ENCODE peak calls at places on chromosome 5, in eight cellular contexts. One of them, this sample, is unnamed.

GRCh38 chr5:86979801-86980510 is 287.7 kb upstream of the RASA1 start:
- DNase-seq in dermis microvascular lymphatic vessel endothelial cell: peak
- DNase-seq in effector CD8-positive, alpha-beta T cell: no peak
- DNase-seq in germinal center: no peak
- DNase-seq in NCI-H1417: no peak
- DNase-seq in activated naive CD8-positive, alpha-beta T cell treated with anti-CD3 and anti-CD28 coated beads, Interleukin-2, amount 50 U/mL, for 24 hours: no peak
- DNase-seq in stimulated activated CD8-positive, alpha-beta memory T cell treated with anti-CD3 and anti-CD28 coated beads, Interleukin-15, amount 100 ng/mL, for 24 hours: no peak
- DNase-seq in CD8-positive, alpha-beta memory T cell: no peak
- DNase-seq in this sample: no peak

GRCh38 chr5:126446498-126447224 is 23.5 kb downstream of the GRAMD2B start:
- DNase-seq in germinal center: no peak
- DNase-seq in stimulated activated CD8-positive, alpha-beta memory T cell treated with anti-CD3 and anti-CD28 coated beads, Interleukin-15, amount 100 ng/mL, for 24 hours: no peak
- DNase-seq in activated naive CD8-positive, alpha-beta T cell treated with anti-CD3 and anti-CD28 coated beads, Interleukin-2, amount 50 U/mL, for 24 hours: peak
- DNase-seq in NCI-H1417: no peak
- DNase-seq in dermis microvascular lymphatic vessel endothelial cell: no peak
- DNase-seq in effector CD8-positive, alpha-beta T cell: no peak
- DNase-seq in CD8-positive, alpha-beta memory T cell: no peak
- DNase-seq in this sample: no peak

GRCh38 chr5:106241409-106241808 is 1429.3 kb downstream of the EFNA5 start:
- DNase-seq in stimulated activated CD8-positive, alpha-beta memory T cell treated with anti-CD3 and anti-CD28 coated beads, Interleukin-15, amount 100 ng/mL, for 24 hours: no peak
- DNase-seq in activated naive CD8-positive, alpha-beta T cell treated with anti-CD3 and anti-CD28 coated beads, Interleukin-2, amount 50 U/mL, for 24 hours: no peak
- DNase-seq in germinal center: no peak
- DNase-seq in CD8-positive, alpha-beta memory T cell: no peak
- DNase-seq in effector CD8-positive, alpha-beta T cell: no peak
- DNase-seq in dermis microvascular lymphatic vessel endothelial cell: no peak
- DNase-seq in NCI-H1417: no peak
- DNase-seq in this sample: no peak

GRCh38 chr5:80961376-80962281 is 1.5 kb downstream of the RASGRF2 start:
- DNase-seq in activated naive CD8-positive, alpha-beta T cell treated with anti-CD3 and anti-CD28 coated beads, Interleukin-2, amount 50 U/mL, for 24 hours: peak
- DNase-seq in dermis microvascular lymphatic vessel endothelial cell: peak
- DNase-seq in effector CD8-positive, alpha-beta T cell: no peak
- DNase-seq in germinal center: no peak
- DNase-seq in stimulated activated CD8-positive, alpha-beta memory T cell treated with anti-CD3 and anti-CD28 coated beads, Interleukin-15, amount 100 ng/mL, for 24 hours: no peak
- DNase-seq in CD8-positive, alpha-beta memory T cell: peak
- DNase-seq in NCI-H1417: no peak
- DNase-seq in this sample: no peak

GRCh38 chr5:115389074-115389798 is 92.8 kb upstream of the CCDC112 start:
- DNase-seq in dermis microvascular lymphatic vessel endothelial cell: no peak
- DNase-seq in CD8-positive, alpha-beta memory T cell: no peak
- DNase-seq in stimulated activated CD8-positive, alpha-beta memory T cell treated with anti-CD3 and anti-CD28 coated beads, Interleukin-15, amount 100 ng/mL, for 24 hours: no peak
- DNase-seq in germinal center: no peak
- DNase-seq in activated naive CD8-positive, alpha-beta T cell treated with anti-CD3 and anti-CD28 coated beads, Interleukin-2, amount 50 U/mL, for 24 hours: no peak
- DNase-seq in NCI-H1417: no peak
- DNase-seq in effector CD8-positive, alpha-beta T cell: no peak
- DNase-seq in this sample: no peak

GRCh38 chr5:125870271-125870670 is 552.9 kb upstream of the GRAMD2B start:
- DNase-seq in CD8-positive, alpha-beta memory T cell: no peak
- DNase-seq in stimulated activated CD8-positive, alpha-beta memory T cell treated with anti-CD3 and anti-CD28 coated beads, Interleukin-15, amount 100 ng/mL, for 24 hours: no peak
- DNase-seq in activated naive CD8-positive, alpha-beta T cell treated with anti-CD3 and anti-CD28 coated beads, Interleukin-2, amount 50 U/mL, for 24 hours: no peak
- DNase-seq in NCI-H1417: peak
- DNase-seq in dermis microvascular lymphatic vessel endothelial cell: no peak
- DNase-seq in effector CD8-positive, alpha-beta T cell: no peak
- DNase-seq in germinal center: no peak
- DNase-seq in this sample: no peak

GRCh38 chr5:27316283-27316675 is 277.9 kb upstream of the CDH9 start:
- DNase-seq in NCI-H1417: no peak
- DNase-seq in effector CD8-positive, alpha-beta T cell: no peak
- DNase-seq in dermis microvascular lymphatic vessel endothelial cell: no peak
- DNase-seq in CD8-positive, alpha-beta memory T cell: no peak
- DNase-seq in activated naive CD8-positive, alpha-beta T cell treated with anti-CD3 and anti-CD28 coated beads, Interleukin-2, amount 50 U/mL, for 24 hours: no peak
- DNase-seq in germinal center: no peak
- DNase-seq in stimulated activated CD8-positive, alpha-beta memory T cell treated with anti-CD3 and anti-CD28 coated beads, Interleukin-15, amount 100 ng/mL, for 24 hours: no peak
- DNase-seq in this sample: no peak

GRCh38 chr5:160379485-160379884 is 9.1 kb upstream of the C1QTNF2 start:
- DNase-seq in activated naive CD8-positive, alpha-beta T cell treated with anti-CD3 and anti-CD28 coated beads, Interleukin-2, amount 50 U/mL, for 24 hours: no peak
- DNase-seq in NCI-H1417: no peak
- DNase-seq in dermis microvascular lymphatic vessel endothelial cell: no peak
- DNase-seq in germinal center: no peak
- DNase-seq in stimulated activated CD8-positive, alpha-beta memory T cell treated with anti-CD3 and anti-CD28 coated beads, Interleukin-15, amount 100 ng/mL, for 24 hours: no peak
- DNase-seq in effector CD8-positive, alpha-beta T cell: no peak
- DNase-seq in CD8-positive, alpha-beta memory T cell: no peak
- DNase-seq in this sample: no peak

This sample was measured in iPS DF 19.7.